ENCODE peak calls at places on chromosome 2, in seven cellular contexts. One of them, this sample, is unnamed.

GRCh38 chr2:209431701-209432100 is 7.9 kb downstream of the MAP2 start:
- DNase-seq in HCT116: no peak
- DNase-seq in OCI-LY7: no peak
- DNase-seq in PC-3: peak
- DNase-seq in SK-N-SH: no peak
- DNase-seq in neural progenitor cell: no peak
- DNase-seq in GM23338: no peak
- DNase-seq in this sample: peak

GRCh38 chr2:231176061-231176460 is 22.4 kb upstream of the ARMC9 start:
- DNase-seq in PC-3: no peak
- DNase-seq in OCI-LY7: no peak
- DNase-seq in SK-N-SH: no peak
- DNase-seq in GM23338: no peak
- DNase-seq in neural progenitor cell: no peak
- DNase-seq in HCT116: no peak
- DNase-seq in this sample: no peak

GRCh38 chr2:176454893-176455810 is 185.9 kb downstream of the MTX2 start:
- DNase-seq in HCT116: peak
- DNase-seq in OCI-LY7: peak
- DNase-seq in PC-3: peak
- DNase-seq in GM23338: peak
- DNase-seq in neural progenitor cell: peak
- DNase-seq in SK-N-SH: peak
- DNase-seq in this sample: peak

GRCh38 chr2:64972856-64973255 is 16.3 kb upstream of the SLC1A4 start:
- DNase-seq in neural progenitor cell: no peak
- DNase-seq in GM23338: no peak
- DNase-seq in PC-3: no peak
- DNase-seq in HCT116: no peak
- DNase-seq in OCI-LY7: no peak
- DNase-seq in SK-N-SH: no peak
- DNase-seq in this sample: peak

GRCh38 chr2:1930956-1931914 is 186.9 kb upstream of the PXDN start:
- DNase-seq in neural progenitor cell: no peak
- DNase-seq in PC-3: no peak
- DNase-seq in SK-N-SH: no peak
- DNase-seq in HCT116: no peak
- DNase-seq in OCI-LY7: no peak
- DNase-seq in GM23338: no peak
- DNase-seq in this sample: no peak

GRCh38 chr2:125259441-125259840 is 1234.4 kb downstream of the CNTNAP5 start:
- DNase-seq in OCI-LY7: no peak
- DNase-seq in neural progenitor cell: peak
- DNase-seq in GM23338: no peak
- DNase-seq in SK-N-SH: no peak
- DNase-seq in PC-3: no peak
- DNase-seq in HCT116: no peak
- DNase-seq in this sample: no peak

GRCh38 chr2:216317831-216318230 is 54.5 kb downstream of the MARCHF4 start:
- DNase-seq in GM23338: no peak
- DNase-seq in PC-3: no peak
- DNase-seq in neural progenitor cell: no peak
- DNase-seq in OCI-LY7: no peak
- DNase-seq in SK-N-SH: no peak
- DNase-seq in HCT116: no peak
- DNase-seq in this sample: no peak

GRCh38 chr2:45879406-45879805 is 227.9 kb downstream of the PRKCE start:
- DNase-seq in SK-N-SH: no peak
- DNase-seq in OCI-LY7: no peak
- DNase-seq in neural progenitor cell: no peak
- DNase-seq in GM23338: peak
- DNase-seq in HCT116: no peak
- DNase-seq in PC-3: no peak
- DNase-seq in this sample: no peak

GRCh38 chr2:112941753-112942653 is 31.0 kb downstream of the IL37 start:
- DNase-seq in neural progenitor cell: peak
- DNase-seq in HCT116: peak
- DNase-seq in SK-N-SH: peak
- DNase-seq in GM23338: peak
- DNase-seq in PC-3: peak
- DNase-seq in OCI-LY7: peak
- DNase-seq in this sample: peak

GRCh38 chr2:43880471-43880870 is 41.7 kb downstream of the ABCG8 start:
- DNase-seq in GM23338: no peak
- DNase-seq in HCT116: no peak
- DNase-seq in SK-N-SH: no peak
- DNase-seq in PC-3: no peak
- DNase-seq in OCI-LY7: no peak
- DNase-seq in neural progenitor cell: no peak
- DNase-seq in this sample: no peak

GRCh38 chr2:197128126-197128525 is 182.5 kb downstream of the ANKRD44 start:
- DNase-seq in OCI-LY7: no peak
- DNase-seq in HCT116: no peak
- DNase-seq in PC-3: no peak
- DNase-seq in SK-N-SH: no peak
- DNase-seq in GM23338: no peak
- DNase-seq in neural progenitor cell: no peak
- DNase-seq in this sample: no peak

GRCh38 chr2:102141915-102142828 is at the start of gene IL1R1:
- DNase-seq in PC-3: peak
- DNase-seq in neural progenitor cell: peak
- DNase-seq in GM23338: peak
- DNase-seq in SK-N-SH: peak
- DNase-seq in HCT116: no peak
- DNase-seq in OCI-LY7: no peak
- DNase-seq in this sample: peak

GRCh38 chr2:102142829-102143449 is 393 bp downstream of the IL1R1 start:
- DNase-seq in neural progenitor cell: no peak
- DNase-seq in GM23338: no peak
- DNase-seq in SK-N-SH: no peak
- DNase-seq in OCI-LY7: no peak
- DNase-seq in HCT116: no peak
- DNase-seq in PC-3: no peak
- DNase-seq in this sample: peak

GRCh38 chr2:102144128-102144527 is 1.6 kb downstream of the IL1R1 start:
- DNase-seq in SK-N-SH: no peak
- DNase-seq in OCI-LY7: no peak
- DNase-seq in PC-3: no peak
- DNase-seq in HCT116: no peak
- DNase-seq in neural progenitor cell: no peak
- DNase-seq in GM23338: no peak
- DNase-seq in this sample: peak

GRCh38 chr2:102145107-102145506 is 2.6 kb downstream of the IL1R1 start:
- DNase-seq in PC-3: no peak
- DNase-seq in SK-N-SH: no peak
- DNase-seq in neural progenitor cell: no peak
- DNase-seq in OCI-LY7: no peak
- DNase-seq in GM23338: no peak
- DNase-seq in HCT116: no peak
- DNase-seq in this sample: no peak

GRCh38 chr2:102143450-102143985 is 972 bp downstream of the IL1R1 start:
- DNase-seq in neural progenitor cell: no peak
- DNase-seq in HCT116: no peak
- DNase-seq in OCI-LY7: no peak
- DNase-seq in PC-3: no peak
- DNase-seq in GM23338: no peak
- DNase-seq in SK-N-SH: no peak
- DNase-seq in this sample: peak
- TF ChIP-seq EZH2phosphoT487 in neural progenitor cell: no peak
- TF ChIP-seq EZH2phosphoT487 in HCT116: no peak
- TF ChIP-seq EZH2phosphoT487 in OCI-LY7: no peak
- TF ChIP-seq EZH2phosphoT487 in PC-3: no peak
- TF ChIP-seq EZH2phosphoT487 in GM23338: no peak
- TF ChIP-seq EZH2phosphoT487 in SK-N-SH: no peak
- TF ChIP-seq EZH2phosphoT487 in this sample: no peak

DNA sequence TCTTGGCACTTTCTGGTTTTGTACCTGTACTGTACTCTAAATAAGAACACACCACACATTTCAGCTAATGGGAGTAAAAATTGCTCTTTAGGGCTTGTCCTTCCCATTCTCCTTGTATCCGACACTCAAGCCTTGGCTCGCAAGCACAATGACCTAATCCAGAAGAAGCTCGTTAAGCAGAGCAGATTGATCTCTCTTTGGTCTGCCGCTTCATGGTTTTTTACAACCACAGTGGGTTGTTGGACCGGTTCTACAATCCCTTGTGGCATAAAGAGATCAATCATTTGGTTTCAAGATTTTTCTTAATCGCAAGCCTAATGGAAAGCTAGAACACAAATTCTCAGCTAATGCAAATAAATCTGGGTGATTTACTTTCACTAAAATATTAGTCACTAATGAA is 662.1 kb downstream of the LRP1B start:
- DNase-seq in neural progenitor cell: peak
- DNase-seq in PC-3: peak
- DNase-seq in OCI-LY7: no peak
- DNase-seq in GM23338: peak
- DNase-seq in HCT116: no peak
- DNase-seq in SK-N-SH: no peak
- DNase-seq in this sample: no peak
- TF ChIP-seq EZH2phosphoT487 in neural progenitor cell: no peak
- TF ChIP-seq EZH2phosphoT487 in PC-3: no peak
- TF ChIP-seq EZH2phosphoT487 in OCI-LY7: no peak
- TF ChIP-seq EZH2phosphoT487 in GM23338: no peak
- TF ChIP-seq EZH2phosphoT487 in HCT116: no peak
- TF ChIP-seq EZH2phosphoT487 in SK-N-SH: no peak
- TF ChIP-seq EZH2phosphoT487 in this sample: no peak

GRCh38 chr2:233464531-233465240 is 101.9 kb downstream of the USP40 start:
- DNase-seq in HCT116: no peak
- DNase-seq in SK-N-SH: no peak
- DNase-seq in GM23338: no peak
- DNase-seq in neural progenitor cell: no peak
- DNase-seq in PC-3: no peak
- DNase-seq in OCI-LY7: no peak
- DNase-seq in this sample: no peak

GRCh38 chr2:233462202-233462785 is 104.3 kb downstream of the USP40 start:
- DNase-seq in neural progenitor cell: no peak
- DNase-seq in PC-3: no peak
- DNase-seq in OCI-LY7: no peak
- DNase-seq in GM23338: no peak
- DNase-seq in HCT116: no peak
- DNase-seq in SK-N-SH: no peak
- DNase-seq in this sample: no peak

GRCh38 chr2:233464056-233464455 is 102.5 kb downstream of the USP40 start:
- DNase-seq in HCT116: no peak
- DNase-seq in neural progenitor cell: no peak
- DNase-seq in OCI-LY7: no peak
- DNase-seq in GM23338: no peak
- DNase-seq in SK-N-SH: no peak
- DNase-seq in PC-3: no peak
- DNase-seq in this sample: no peak

GRCh38 chr2:233462826-233463470 is 103.6 kb downstream of the USP40 start:
- DNase-seq in neural progenitor cell: no peak
- DNase-seq in OCI-LY7: no peak
- DNase-seq in GM23338: no peak
- DNase-seq in PC-3: no peak
- DNase-seq in HCT116: no peak
- DNase-seq in SK-N-SH: no peak
- DNase-seq in this sample: no peak

DNA sequence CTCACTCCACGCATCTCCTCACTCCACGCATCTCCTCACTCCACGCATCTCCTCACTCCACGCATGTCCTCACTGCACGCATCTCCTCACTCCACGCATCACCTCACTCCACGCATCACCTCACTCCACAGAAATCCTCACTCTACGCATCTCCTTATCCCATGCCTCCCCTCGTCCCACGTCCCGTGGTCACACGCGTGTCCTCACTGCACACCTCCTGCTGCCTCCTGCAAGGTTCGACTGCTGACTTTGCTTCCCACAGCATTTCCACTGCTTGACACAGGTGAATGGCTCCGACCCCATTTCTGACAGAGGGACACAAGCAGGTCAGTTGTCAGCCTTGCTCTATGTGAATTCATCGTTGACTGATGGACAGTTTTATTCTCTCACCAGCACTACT is 103.0 kb downstream of the USP40 start:
- DNase-seq in neural progenitor cell: no peak
- DNase-seq in GM23338: no peak
- DNase-seq in HCT116: no peak
- DNase-seq in OCI-LY7: no peak
- DNase-seq in PC-3: no peak
- DNase-seq in SK-N-SH: no peak
- DNase-seq in this sample: no peak
- TF ChIP-seq EZH2phosphoT487 in neural progenitor cell: no peak
- TF ChIP-seq EZH2phosphoT487 in GM23338: no peak
- TF ChIP-seq EZH2phosphoT487 in HCT116: no peak
- TF ChIP-seq EZH2phosphoT487 in OCI-LY7: no peak
- TF ChIP-seq EZH2phosphoT487 in PC-3: no peak
- TF ChIP-seq EZH2phosphoT487 in SK-N-SH: no peak
- TF ChIP-seq EZH2phosphoT487 in this sample: no peak

DNA sequence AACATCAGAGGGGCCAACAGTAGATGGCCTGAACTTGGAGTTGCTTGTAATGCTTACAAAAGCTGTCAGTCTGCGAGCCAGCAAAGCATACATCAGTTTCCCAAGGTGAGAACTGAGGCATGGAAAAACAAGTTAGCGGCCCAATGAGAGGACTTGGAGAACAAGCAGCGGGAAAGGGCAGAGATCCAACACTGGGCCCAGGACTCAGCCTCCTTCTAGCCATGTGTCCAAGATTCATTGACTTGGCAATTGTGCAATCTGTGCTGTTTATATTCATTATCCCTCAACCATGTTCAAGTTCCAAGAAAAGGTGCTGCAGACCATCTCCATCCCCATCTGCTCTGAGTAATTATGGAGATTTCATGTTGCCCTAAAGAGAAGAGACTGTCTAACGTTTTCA is 187.4 kb downstream of the ALK start:
- DNase-seq in SK-N-SH: no peak
- DNase-seq in HCT116: no peak
- DNase-seq in OCI-LY7: no peak
- DNase-seq in neural progenitor cell: no peak
- DNase-seq in PC-3: no peak
- DNase-seq in GM23338: no peak
- DNase-seq in this sample: no peak
- TF ChIP-seq EZH2phosphoT487 in SK-N-SH: no peak
- TF ChIP-seq EZH2phosphoT487 in HCT116: no peak
- TF ChIP-seq EZH2phosphoT487 in OCI-LY7: no peak
- TF ChIP-seq EZH2phosphoT487 in neural progenitor cell: no peak
- TF ChIP-seq EZH2phosphoT487 in PC-3: no peak
- TF ChIP-seq EZH2phosphoT487 in GM23338: no peak
- TF ChIP-seq EZH2phosphoT487 in this sample: no peak

GRCh38 chr2:173037245-173038106 is 38.2 kb upstream of the MAP3K20 start:
- DNase-seq in GM23338: no peak
- DNase-seq in neural progenitor cell: no peak
- DNase-seq in OCI-LY7: no peak
- DNase-seq in HCT116: no peak
- DNase-seq in SK-N-SH: no peak
- DNase-seq in PC-3: no peak
- DNase-seq in this sample: no peak
- TF ChIP-seq EZH2phosphoT487 in GM23338: no peak
- TF ChIP-seq EZH2phosphoT487 in neural progenitor cell: no peak
- TF ChIP-seq EZH2phosphoT487 in OCI-LY7: no peak
- TF ChIP-seq EZH2phosphoT487 in HCT116: no peak
- TF ChIP-seq EZH2phosphoT487 in SK-N-SH: no peak
- TF ChIP-seq EZH2phosphoT487 in PC-3: no peak
- TF ChIP-seq EZH2phosphoT487 in this sample: no peak

DNA sequence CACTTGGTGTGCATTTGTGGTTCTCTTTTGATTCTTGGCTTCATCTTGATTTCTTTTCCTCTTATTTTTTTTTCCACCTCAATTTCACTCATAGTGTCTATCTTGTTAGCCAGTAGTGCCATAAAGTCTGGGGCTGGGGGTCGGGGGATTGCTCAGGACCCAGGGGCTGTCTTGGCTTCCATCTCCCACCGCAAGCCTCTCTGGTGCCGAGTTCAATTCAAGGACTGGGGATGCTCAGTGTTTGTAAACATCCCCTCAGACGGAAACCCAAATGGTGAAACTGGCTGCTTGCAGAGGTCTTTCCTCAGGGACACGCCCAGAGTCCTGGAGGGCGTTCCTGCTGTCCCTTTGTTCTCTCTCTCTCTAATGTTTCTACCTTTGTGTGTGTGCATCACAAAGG is 173.3 kb downstream of the TWIST2 start:
- DNase-seq in neural progenitor cell: no peak
- DNase-seq in SK-N-SH: no peak
- DNase-seq in PC-3: no peak
- DNase-seq in HCT116: no peak
- DNase-seq in OCI-LY7: no peak
- DNase-seq in GM23338: no peak
- DNase-seq in this sample: no peak
- TF ChIP-seq EZH2phosphoT487 in neural progenitor cell: no peak
- TF ChIP-seq EZH2phosphoT487 in SK-N-SH: no peak
- TF ChIP-seq EZH2phosphoT487 in PC-3: no peak
- TF ChIP-seq EZH2phosphoT487 in HCT116: no peak
- TF ChIP-seq EZH2phosphoT487 in OCI-LY7: no peak
- TF ChIP-seq EZH2phosphoT487 in GM23338: no peak
- TF ChIP-seq EZH2phosphoT487 in this sample: no peak